ENCODE peak calls at places on chromosome 19, in six cellular contexts. G is hepatic stellate cell, R is foreskin melanocyte, W is lung, D is dorsolateral prefrontal cortex, T is cardiac septum. K is an unnamed sample.

GRCh38 chr19:35901854-35902661 is at the start of gene HCST:
- DNase-seq in G (no peak), R (no peak), W (no peak), D (no peak), T (no peak), K (no peak)

GRCh38 chr19:47028372-47028672 is 8.7 kb downstream of the NPAS1 start:
- DNase-seq in G (no peak), R (no peak), W (no peak), D (no peak), T (no peak), K (no peak)

GRCh38 chr19:5588441-5588840 is 20.7 kb upstream of the TINCR start:
- DNase-seq in G (no peak), R (no peak), W (no peak), D (no peak), T (no peak), K (peak)

GRCh38 chr19:28324275-28325060 is 888.5 kb downstream of the UQCRFS1 start:
- DNase-seq in G (no peak), R (no peak), W (no peak), D (no peak), T (no peak), K (no peak)

GRCh38 chr19:56350416-56351045 is 35.9 kb upstream of the ZSCAN5A start:
- DNase-seq in G (peak), R (peak), W (no peak), D (no peak), T (no peak), K (no peak)

GRCh38 chr19:45160870-45161714 is at the start of gene NKPD1:
- DNase-seq in G (no peak), R (no peak), W (peak), D (no peak), T (no peak), K (no peak)

GRCh38 chr19:743168-743687 is 7.7 kb upstream of the MISP start:
- DNase-seq in G (no peak), R (no peak), W (no peak), D (no peak), T (no peak), K (no peak)

GRCh38 chr19:3036119-3036794 is 7.2 kb upstream of the TLE2 start:
- DNase-seq in G (peak), R (peak), W (peak), D (peak), T (peak), K (peak)

GRCh38 chr19:3061214-3062161 is 807 bp downstream of the TLE5 start:
- DNase-seq in G (peak), R (no peak), W (no peak), D (peak), T (peak), K (peak)

GRCh38 chr19:3316132-3316648 is 50.2 kb upstream of the NFIC start:
- DNase-seq in G (no peak), R (no peak), W (no peak), D (no peak), T (no peak), K (no peak)

GRCh38 chr19:16435238-16435911 is 36.4 kb downstream of the EPS15L1 start:
- DNase-seq in G (peak), R (no peak), W (no peak), D (no peak), T (no peak), K (peak)

GRCh38 chr19:48961051-48961649 is 4.0 kb upstream of the FTL start:
- DNase-seq in G (no peak), R (no peak), W (no peak), D (no peak), T (no peak), K (no peak)

GRCh38 chr19:55497777-55498176 is 9.5 kb downstream of the SSC5D start:
- DNase-seq in G (no peak), R (no peak), W (no peak), D (no peak), T (no peak), K (no peak)

GRCh38 chr19:17243854-17244617 is 1.7 kb downstream of the NR2F6 start:
- DNase-seq in G (peak), R (no peak), W (no peak), D (no peak), T (no peak), K (no peak)

GRCh38 chr19:36054119-36054732 is at the start of gene THAP8:
- DNase-seq in G (peak), R (peak), W (peak), D (peak), T (peak), K (peak)

GRCh38 chr19:9952276-9952675 is 16.0 kb upstream of the OLFM2 start:
- DNase-seq in G (no peak), R (no peak), W (no peak), D (no peak), T (no peak), K (no peak)

GRCh38 chr19:44943801-44944249 is 1.8 kb downstream of the APOC4 start:
- DNase-seq in G (no peak), R (no peak), W (peak), D (peak), T (no peak), K (no peak)

GRCh38 chr19:49212302-49212701 is 54.7 kb downstream of the TRPM4 start:
- DNase-seq in G (no peak), R (no peak), W (no peak), D (no peak), T (no peak), K (no peak)

GRCh38 chr19:4556574-4557185 is 2.8 kb downstream of the SEMA6B start:
- DNase-seq in G (peak), R (no peak), W (no peak), D (no peak), T (no peak), K (peak)

GRCh38 chr19:2270572-2271515 is 11.1 kb downstream of the PEAK3 start:
- DNase-seq in G (peak), R (no peak), W (peak), D (peak), T (peak), K (peak)

GRCh38 chr19:2478756-2479555 is 3.0 kb downstream of the GADD45B start:
- DNase-seq in G (peak), R (peak), W (peak), D (peak), T (peak), K (peak)